ENCODE peak calls at places on chromosomes 4 and X, in five cellular contexts. C is aorta, M is myocyte, H is fibroblast of lung, R is RPMI7951. P is an unnamed sample.

GRCh38 chrX:4277122-4277521 is 563.7 kb upstream of the PRKX start:
- DNase-seq in R (no peak), H (no peak), M (no peak), C (no peak), P (no peak)

GRCh38 chr4:6419452-6420028 is 52.9 kb downstream of the PPP2R2C start:
- DNase-seq in C (no peak), R (no peak), M (peak), H (no peak), P (no peak)

GRCh38 chr4:8851321-8852117 is 20.1 kb downstream of the HMX1 start:
- DNase-seq in R (no peak), M (no peak), C (no peak), H (no peak), P (no peak)

GRCh38 chrX:130340271-130340670 is 552 bp downstream of the SLC25A14 start:
- DNase-seq in C (no peak), H (no peak), R (no peak), M (peak), P (no peak)

GRCh38 chr4:6280365-6280996 is 10.8 kb downstream of the WFS1 start:
- DNase-seq in M (peak), C (no peak), H (no peak), R (no peak), P (no peak)

GRCh38 chr4:138223191-138223910 is 18.8 kb downstream of the SLC7A11 start:
- DNase-seq in R (no peak), C (no peak), M (no peak), H (no peak), P (no peak)

GRCh38 chr4:116668190-116668589 is 417.2 kb downstream of the TRAM1L1 start:
- DNase-seq in C (no peak), R (no peak), M (no peak), H (no peak), P (no peak)

GRCh38 chr4:1983053-1983845 is 25.5 kb downstream of the NELFA start:
- DNase-seq in C (no peak), H (no peak), M (no peak), R (no peak), P (no peak)

GRCh38 chr4:133403913-133404312 is 254.8 kb downstream of the PCDH10 start:
- DNase-seq in H (no peak), M (no peak), C (no peak), R (no peak), P (no peak)

GRCh38 chr4:47287735-47288134 is 175.8 kb downstream of the COMMD8 start:
- DNase-seq in M (peak), R (peak), H (peak), C (no peak), P (no peak)